ENCODE peak calls at places on chromosome 13, in ten cellular contexts. One of them, this sample, is unnamed.
A peak's percentile ranks its signal among the peaks of the same experiment; 100 is the strongest.

GRCh38 chr13:43261018-43261417 is 237.6 kb downstream of the DNAJC15 start:
- DNase-seq in activated T-cell treated with anti-CD3 and anti-CD28 coated beads, Interleukin-2, amount 50 U/mL, for 24 hours: no peak
- DNase-seq in Calu3: no peak
- DNase-seq in iPS-NIHi11: no peak
- DNase-seq in stimulated activated CD8-positive, alpha-beta memory T cell treated with anti-CD3 and anti-CD28 coated beads, Interleukin-7, amount 100 ng/mL, for 4 hours: no peak
- DNase-seq in EL: peak; percentile 76
- DNase-seq in AG09309: peak; percentile 41
- DNase-seq in activated CD8-positive, alpha-beta T cell treated with anti-CD3 and anti-CD28 coated beads, Interleukin-2, amount 10 ng/mL, durations not matched to agents 7 days and 5 days: no peak
- DNase-seq in frontal cortex: no peak
- DNase-seq in keratinocyte: no peak
- DNase-seq in this sample: no peak

GRCh38 chr13:39811696-39812095 is 156.2 kb downstream of the COG6 start:
- DNase-seq in iPS-NIHi11: no peak
- DNase-seq in keratinocyte: no peak
- DNase-seq in AG09309: no peak
- DNase-seq in activated T-cell treated with anti-CD3 and anti-CD28 coated beads, Interleukin-2, amount 50 U/mL, for 24 hours: no peak
- DNase-seq in frontal cortex: no peak
- DNase-seq in stimulated activated CD8-positive, alpha-beta memory T cell treated with anti-CD3 and anti-CD28 coated beads, Interleukin-7, amount 100 ng/mL, for 4 hours: no peak
- DNase-seq in Calu3: no peak
- DNase-seq in activated CD8-positive, alpha-beta T cell treated with anti-CD3 and anti-CD28 coated beads, Interleukin-2, amount 10 ng/mL, durations not matched to agents 7 days and 5 days: no peak
- DNase-seq in EL: no peak
- DNase-seq in this sample: no peak

GRCh38 chr13:107867701-107868661 is 347.4 kb downstream of the LIG4 start:
- DNase-seq in frontal cortex: peak; percentile 60
- DNase-seq in AG09309: no peak
- DNase-seq in EL: no peak
- DNase-seq in keratinocyte: no peak
- DNase-seq in Calu3: peak; percentile 24
- DNase-seq in iPS-NIHi11: peak; percentile 61
- DNase-seq in activated T-cell treated with anti-CD3 and anti-CD28 coated beads, Interleukin-2, amount 50 U/mL, for 24 hours: no peak
- DNase-seq in stimulated activated CD8-positive, alpha-beta memory T cell treated with anti-CD3 and anti-CD28 coated beads, Interleukin-7, amount 100 ng/mL, for 4 hours: no peak
- DNase-seq in activated CD8-positive, alpha-beta T cell treated with anti-CD3 and anti-CD28 coated beads, Interleukin-2, amount 10 ng/mL, durations not matched to agents 7 days and 5 days: no peak
- DNase-seq in this sample: no peak

GRCh38 chr13:104984296-104984818 is 1551.1 kb downstream of the EFNB2 start:
- DNase-seq in activated CD8-positive, alpha-beta T cell treated with anti-CD3 and anti-CD28 coated beads, Interleukin-2, amount 10 ng/mL, durations not matched to agents 7 days and 5 days: peak; percentile 55
- DNase-seq in stimulated activated CD8-positive, alpha-beta memory T cell treated with anti-CD3 and anti-CD28 coated beads, Interleukin-7, amount 100 ng/mL, for 4 hours: no peak
- DNase-seq in keratinocyte: no peak
- DNase-seq in AG09309: no peak
- DNase-seq in iPS-NIHi11: no peak
- DNase-seq in frontal cortex: no peak
- DNase-seq in activated T-cell treated with anti-CD3 and anti-CD28 coated beads, Interleukin-2, amount 50 U/mL, for 24 hours: peak; percentile 38
- DNase-seq in EL: peak; percentile 34
- DNase-seq in Calu3: no peak
- DNase-seq in this sample: peak; percentile 25

GRCh38 chr13:30108913-30109237 is 198.5 kb downstream of the KATNAL1 start:
- DNase-seq in activated T-cell treated with anti-CD3 and anti-CD28 coated beads, Interleukin-2, amount 50 U/mL, for 24 hours: no peak
- DNase-seq in AG09309: no peak
- DNase-seq in iPS-NIHi11: no peak
- DNase-seq in Calu3: peak; percentile 79
- DNase-seq in EL: no peak
- DNase-seq in activated CD8-positive, alpha-beta T cell treated with anti-CD3 and anti-CD28 coated beads, Interleukin-2, amount 10 ng/mL, durations not matched to agents 7 days and 5 days: no peak
- DNase-seq in keratinocyte: peak; percentile 41
- DNase-seq in frontal cortex: no peak
- DNase-seq in stimulated activated CD8-positive, alpha-beta memory T cell treated with anti-CD3 and anti-CD28 coated beads, Interleukin-7, amount 100 ng/mL, for 4 hours: no peak
- DNase-seq in this sample: no peak

GRCh38 chr13:45446181-45446580 is 18.6 kb upstream of the COG3 start:
- DNase-seq in frontal cortex: no peak
- DNase-seq in EL: peak; percentile 91
- DNase-seq in stimulated activated CD8-positive, alpha-beta memory T cell treated with anti-CD3 and anti-CD28 coated beads, Interleukin-7, amount 100 ng/mL, for 4 hours: no peak
- DNase-seq in iPS-NIHi11: no peak
- DNase-seq in keratinocyte: no peak
- DNase-seq in activated T-cell treated with anti-CD3 and anti-CD28 coated beads, Interleukin-2, amount 50 U/mL, for 24 hours: no peak
- DNase-seq in activated CD8-positive, alpha-beta T cell treated with anti-CD3 and anti-CD28 coated beads, Interleukin-2, amount 10 ng/mL, durations not matched to agents 7 days and 5 days: no peak
- DNase-seq in Calu3: no peak
- DNase-seq in AG09309: peak; percentile 40
- DNase-seq in this sample: no peak

GRCh38 chr13:110163020-110163658 is 143.8 kb downstream of the COL4A1 start:
- DNase-seq in activated T-cell treated with anti-CD3 and anti-CD28 coated beads, Interleukin-2, amount 50 U/mL, for 24 hours: no peak
- DNase-seq in keratinocyte: no peak
- DNase-seq in EL: no peak
- DNase-seq in iPS-NIHi11: no peak
- DNase-seq in activated CD8-positive, alpha-beta T cell treated with anti-CD3 and anti-CD28 coated beads, Interleukin-2, amount 10 ng/mL, durations not matched to agents 7 days and 5 days: no peak
- DNase-seq in stimulated activated CD8-positive, alpha-beta memory T cell treated with anti-CD3 and anti-CD28 coated beads, Interleukin-7, amount 100 ng/mL, for 4 hours: no peak
- DNase-seq in Calu3: no peak
- DNase-seq in AG09309: no peak
- DNase-seq in frontal cortex: no peak
- DNase-seq in this sample: no peak

GRCh38 chr13:24679686-24680085 is 522 bp upstream of the ATP12A start:
- DNase-seq in AG09309: no peak
- DNase-seq in activated CD8-positive, alpha-beta T cell treated with anti-CD3 and anti-CD28 coated beads, Interleukin-2, amount 10 ng/mL, durations not matched to agents 7 days and 5 days: no peak
- DNase-seq in iPS-NIHi11: no peak
- DNase-seq in EL: no peak
- DNase-seq in keratinocyte: no peak
- DNase-seq in activated T-cell treated with anti-CD3 and anti-CD28 coated beads, Interleukin-2, amount 50 U/mL, for 24 hours: no peak
- DNase-seq in Calu3: no peak
- DNase-seq in frontal cortex: no peak
- DNase-seq in stimulated activated CD8-positive, alpha-beta memory T cell treated with anti-CD3 and anti-CD28 coated beads, Interleukin-7, amount 100 ng/mL, for 4 hours: no peak
- DNase-seq in this sample: no peak

GRCh38 chr13:77516342-77516789 is 19.1 kb upstream of the SCEL start:
- DNase-seq in AG09309: no peak
- DNase-seq in keratinocyte: no peak
- DNase-seq in Calu3: no peak
- DNase-seq in activated CD8-positive, alpha-beta T cell treated with anti-CD3 and anti-CD28 coated beads, Interleukin-2, amount 10 ng/mL, durations not matched to agents 7 days and 5 days: no peak
- DNase-seq in iPS-NIHi11: no peak
- DNase-seq in EL: peak; percentile 28
- DNase-seq in activated T-cell treated with anti-CD3 and anti-CD28 coated beads, Interleukin-2, amount 50 U/mL, for 24 hours: no peak
- DNase-seq in frontal cortex: no peak
- DNase-seq in stimulated activated CD8-positive, alpha-beta memory T cell treated with anti-CD3 and anti-CD28 coated beads, Interleukin-7, amount 100 ng/mL, for 4 hours: no peak
- DNase-seq in this sample: no peak

GRCh38 chr13:100883453-100883852 is 208.9 kb upstream of the TMTC4 start:
- DNase-seq in activated CD8-positive, alpha-beta T cell treated with anti-CD3 and anti-CD28 coated beads, Interleukin-2, amount 10 ng/mL, durations not matched to agents 7 days and 5 days: no peak
- DNase-seq in AG09309: no peak
- DNase-seq in keratinocyte: no peak
- DNase-seq in activated T-cell treated with anti-CD3 and anti-CD28 coated beads, Interleukin-2, amount 50 U/mL, for 24 hours: no peak
- DNase-seq in frontal cortex: no peak
- DNase-seq in stimulated activated CD8-positive, alpha-beta memory T cell treated with anti-CD3 and anti-CD28 coated beads, Interleukin-7, amount 100 ng/mL, for 4 hours: no peak
- DNase-seq in iPS-NIHi11: no peak
- DNase-seq in EL: no peak
- DNase-seq in Calu3: no peak
- DNase-seq in this sample: no peak